ENCODE peak calls at places on chromosomes 3 and 15, in four cellular contexts. T, C, K and W are unnamed samples.

GRCh38 chr3:52227766-52228165 is 2.3 kb upstream of the TLR9 start:
- DNase-seq in T (no peak), K (no peak), C (no peak), W (no peak)

GRCh38 chr3:154003649-154004048 is 117.5 kb upstream of the ARHGEF26 start:
- DNase-seq in C (no peak), T (no peak), K (no peak), W (no peak)

GRCh38 chr15:68316061-68316804 is 38.7 kb downstream of the FEM1B start:
- DNase-seq in C (no peak), T (peak), K (no peak), W (peak)

GRCh38 chr3:133535971-133536634 is 37.4 kb upstream of the CDV3 start:
- DNase-seq in K (peak), T (no peak), C (no peak), W (no peak)

GRCh38 chr15:101100593-101101442 is 151.0 kb downstream of the CHSY1 start:
- DNase-seq in T (no peak), K (no peak), C (no peak), W (no peak)

GRCh38 chr3:179227349-179227748 is 23.6 kb downstream of the KCNMB3 start:
- DNase-seq in T (no peak), K (no peak), C (no peak), W (no peak)

GRCh38 chr3:11289864-11290263 is 17.7 kb downstream of the ATG7 start:
- DNase-seq in T (no peak), C (peak), K (no peak), W (no peak)

GRCh38 chr3:32434206-32434605 is 42.6 kb downstream of the CMTM7 start:
- DNase-seq in K (no peak), T (no peak), C (no peak), W (no peak)

GRCh38 chr3:104952587-104952986 is 414.1 kb upstream of the ALCAM start:
- DNase-seq in T (no peak), C (no peak), K (no peak), W (no peak)

GRCh38 chr3:42148982-42149432 is 57.9 kb downstream of the TRAK1 start:
- DNase-seq in K (no peak), T (peak), C (no peak), W (no peak)

GRCh38 chr15:83285979-83286553 is 1.6 kb upstream of the BNC1 start:
- DNase-seq in K (no peak), T (no peak), C (no peak), W (no peak)

GRCh38 chr3:94307588-94307987 is 244.7 kb downstream of the NSUN3 start:
- DNase-seq in T (no peak), C (no peak), K (no peak), W (no peak)

GRCh38 chr3:51796859-51797258 is 17.8 kb upstream of the IQCF6 start:
- DNase-seq in T (peak), C (peak), K (no peak), W (no peak)

GRCh38 chr3:197197334-197197733 is 101.1 kb downstream of the DLG1 start:
- DNase-seq in T (no peak), K (no peak), C (no peak), W (no peak)

GRCh38 chr15:96181873-96182301 is 148.6 kb upstream of the NR2F2 start:
- DNase-seq in C (no peak), K (no peak), T (no peak), W (no peak)

GRCh38 chr15:88917764-88918163 is 4.6 kb upstream of the MFGE8 start:
- DNase-seq in C (no peak), T (no peak), K (no peak), W (no peak)

GRCh38 chr3:46280105-46280797 is 38.0 kb downstream of the CCR3 start:
- DNase-seq in C (no peak), K (no peak), T (no peak), W (no peak)

GRCh38 chr3:79767194-79767952 is 425 bp downstream of the ROBO1 start:
- DNase-seq in K (no peak), C (no peak), T (peak), W (no peak)

GRCh38 chr15:85941186-85941855 is 138.3 kb upstream of the AGBL1 start:
- DNase-seq in K (no peak), T (no peak), C (no peak), W (no peak)

GRCh38 chr15:68517285-68517711 is 61.5 kb upstream of the CORO2B start:
- DNase-seq in C (no peak), K (no peak), T (no peak), W (peak)

GRCh38 chr3:143134446-143134845 is 14.9 kb downstream of the CHST2 start:
- DNase-seq in C (no peak), T (no peak), K (no peak), W (peak)

GRCh38 chr3:60399861-60400845 is 851.1 kb downstream of the FHIT start:
- DNase-seq in C (no peak), T (no peak), K (no peak), W (no peak)

GRCh38 chr15:70024521-70024920 is 73.2 kb downstream of the TLE3 start:
- DNase-seq in T (no peak), K (no peak), C (no peak), W (no peak)

GRCh38 chr3:171813897-171814460 is 3.7 kb upstream of the PLD1 start:
- DNase-seq in T (no peak), C (peak), K (no peak), W (no peak)

GRCh38 chr3:73552700-73553099 is 72.0 kb downstream of the PDZRN3 start:
- DNase-seq in C (no peak), T (no peak), K (no peak), W (no peak)

GRCh38 chr3:194081826-194082225 is 54.1 kb upstream of the HES1 start:
- DNase-seq in K (no peak), T (no peak), C (no peak), W (no peak)

GRCh38 chr3:137509354-137510045 is 254.6 kb upstream of the SOX14 start:
- DNase-seq in K (peak), T (no peak), C (no peak), W (no peak)

GRCh38 chr3:194871864-194872668 is 186.4 kb downstream of the FAM43A start:
- DNase-seq in C (no peak), T (no peak), K (no peak), W (no peak)

GRCh38 chr15:68830141-68830540 is 9.4 kb upstream of the ANP32A start:
- DNase-seq in C (no peak), K (no peak), T (no peak), W (no peak)

GRCh38 chr3:11195721-11196332 is 41.5 kb downstream of the HRH1 start:
- DNase-seq in K (no peak), T (no peak), C (no peak), W (no peak)

GRCh38 chr3:40690696-40691597 is 166.2 kb downstream of the ZNF621 start:
- DNase-seq in K (no peak), C (no peak), T (no peak), W (no peak)

GRCh38 chr3:117681619-117682018 is 972.0 kb downstream of the TUSC7 start:
- DNase-seq in T (no peak), C (no peak), K (no peak), W (no peak)

GRCh38 chr3:13504161-13504831 is 24.2 kb downstream of the HDAC11 start:
- DNase-seq in T (no peak), K (no peak), C (no peak), W (no peak)

GRCh38 chr3:136670166-136670565 is 82.0 kb downstream of the STAG1 start:
- DNase-seq in K (no peak), C (no peak), T (no peak), W (no peak)

GRCh38 chr3:154480033-154480432 is 50.0 kb upstream of the GPR149 start:
- DNase-seq in C (no peak), K (no peak), T (no peak), W (no peak)

GRCh38 chr15:31402511-31403056 is 75.9 kb downstream of the KLF13 start:
- DNase-seq in C (no peak), T (no peak), K (no peak), W (no peak)

GRCh38 chr15:52786436-52787122 is 3.6 kb downstream of the ONECUT1 start:
- DNase-seq in T (peak), K (peak), C (no peak), W (no peak)

GRCh38 chr3:171354706-171355582 is 105.3 kb downstream of the TNIK start:
- DNase-seq in K (no peak), C (no peak), T (no peak), W (no peak)

DNA sequence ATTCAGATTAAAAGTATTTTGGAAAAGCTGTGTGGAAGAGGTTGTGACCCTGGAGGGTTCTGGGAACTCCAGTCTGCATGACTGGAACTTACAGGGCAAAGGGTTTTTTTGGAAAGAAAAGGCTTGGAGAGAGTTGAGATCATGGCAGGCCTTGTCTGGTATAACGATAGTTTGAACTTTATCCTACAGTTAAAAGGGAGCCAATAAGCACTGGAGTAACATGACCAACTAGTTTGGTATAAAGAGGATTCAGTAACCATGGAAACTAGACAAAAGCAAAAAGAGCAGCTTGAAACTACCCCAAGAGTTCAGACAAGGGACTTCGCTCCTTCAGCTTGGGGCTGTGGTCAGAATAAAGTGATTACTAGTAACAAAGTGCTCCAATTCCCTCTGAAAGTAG is 151.2 kb upstream of the TMCO5A start:
- DNase-seq in T (no peak), K (no peak), C (no peak), W (no peak)
- H3K9ac ChIP-seq in T (no peak), K (no peak), C (no peak), W (no peak)

GRCh38 chr3:17057316-17057715 is 172.6 kb downstream of the PLCL2 start:
- DNase-seq in C (no peak), K (no peak), T (no peak), W (no peak)
- TF ChIP-seq ZNF274 in C (no peak), K (no peak), T (no peak), W (no peak)

DNA sequence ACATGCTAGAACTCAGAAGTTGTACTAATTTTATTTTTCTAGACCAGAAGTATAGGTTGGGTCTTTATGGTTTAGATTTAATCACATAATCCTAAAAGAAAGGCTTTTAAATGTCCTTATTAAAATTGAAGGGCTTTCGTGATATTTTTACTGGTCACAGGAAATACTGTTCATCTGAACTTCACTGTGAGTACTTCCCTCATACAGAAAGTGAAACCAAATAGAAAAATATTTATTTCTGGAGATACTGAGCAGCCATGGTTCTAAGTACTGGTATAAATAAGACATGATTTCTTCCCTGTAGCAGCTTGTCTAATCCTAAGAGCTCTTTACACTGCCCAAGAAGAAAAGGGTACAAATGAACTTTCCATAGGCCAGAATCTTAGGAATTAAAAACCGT is 2.0 kb downstream of the SNRK start:
- DNase-seq in T (no peak), C (no peak), K (no peak), W (no peak)
- TF ChIP-seq SUZ12 in T (no peak), C (no peak), K (no peak), W (no peak)

DNA sequence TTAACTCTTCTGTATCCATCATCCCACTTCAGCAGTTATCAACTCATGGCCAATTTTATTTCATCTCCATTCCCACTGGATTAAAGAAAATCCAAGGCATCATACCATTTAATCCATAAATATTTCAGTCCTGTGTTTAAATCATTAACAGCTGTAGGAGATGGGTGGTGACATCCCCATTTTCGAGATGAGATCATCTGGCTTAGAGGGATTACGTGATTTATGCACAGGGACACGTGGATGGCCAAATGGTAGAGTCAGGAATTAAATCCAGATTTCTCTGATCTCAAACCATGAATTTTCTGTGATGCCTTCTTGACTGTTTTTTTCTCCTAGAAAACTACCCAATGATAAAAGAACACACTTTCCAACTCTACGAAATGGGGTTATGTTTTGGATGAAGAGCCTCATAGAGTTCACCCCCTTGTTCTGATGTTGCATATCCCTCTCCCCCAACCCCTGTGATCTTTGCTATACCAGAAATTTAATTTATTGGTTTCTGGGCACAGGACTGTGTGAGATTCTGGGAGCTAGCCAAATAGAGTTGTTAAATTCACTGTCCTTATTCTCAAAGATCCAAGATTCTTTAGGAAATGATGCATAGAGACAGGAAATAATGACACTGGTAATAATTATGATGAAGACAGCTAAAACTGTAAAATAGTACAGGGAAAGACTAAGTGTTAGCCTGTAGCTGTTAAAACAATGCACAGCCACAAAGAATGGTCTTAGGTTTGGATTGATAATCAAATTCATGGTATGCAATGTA is 7.4 kb downstream of the ZNF589 start:
- DNase-seq in T (no peak), K (no peak), C (no peak), W (no peak)
- H3K9ac ChIP-seq in T (no peak), K (no peak), C (no peak), W (no peak)

GRCh38 chr15:42158941-42159340 is 2.5 kb upstream of the PLA2G4F start:
- DNase-seq in T (no peak), K (no peak), C (no peak), W (no peak)
- TF ChIP-seq ZNF274 in T (no peak), K (no peak), C (no peak), W (no peak)

DNA sequence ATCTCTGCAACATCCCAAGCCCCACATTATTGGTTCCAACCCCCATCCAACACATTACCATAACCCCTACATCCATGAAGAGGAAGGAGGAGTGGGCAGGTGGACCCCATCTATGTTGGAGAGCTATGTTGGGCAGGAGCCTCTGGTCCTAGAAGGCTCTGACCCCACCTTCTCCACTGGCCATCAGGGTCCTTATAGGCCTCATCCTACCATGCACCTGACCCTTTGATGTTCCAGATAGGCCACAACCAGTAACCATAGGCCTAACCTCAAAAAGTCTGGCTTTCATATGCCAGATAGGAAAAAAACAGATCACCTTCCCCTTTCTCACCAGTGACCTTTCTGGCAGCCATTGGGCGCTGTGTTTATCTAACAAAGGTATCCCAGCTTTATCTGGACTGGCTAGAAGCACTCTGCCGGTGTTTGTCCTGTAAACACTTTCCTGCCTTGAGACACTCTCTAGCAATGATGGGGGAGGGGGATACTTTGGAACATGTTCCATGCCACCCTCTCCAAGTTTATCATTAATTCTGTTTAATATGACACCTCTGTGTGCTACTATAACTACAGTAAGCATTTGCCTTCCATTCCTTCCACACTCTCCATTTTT is 377.3 kb downstream of the VPS13C start:
- DNase-seq in C (no peak), T (no peak), K (no peak), W (no peak)
- TF ChIP-seq SUZ12 in C (no peak), T (no peak), K (no peak), W (no peak)

DNA sequence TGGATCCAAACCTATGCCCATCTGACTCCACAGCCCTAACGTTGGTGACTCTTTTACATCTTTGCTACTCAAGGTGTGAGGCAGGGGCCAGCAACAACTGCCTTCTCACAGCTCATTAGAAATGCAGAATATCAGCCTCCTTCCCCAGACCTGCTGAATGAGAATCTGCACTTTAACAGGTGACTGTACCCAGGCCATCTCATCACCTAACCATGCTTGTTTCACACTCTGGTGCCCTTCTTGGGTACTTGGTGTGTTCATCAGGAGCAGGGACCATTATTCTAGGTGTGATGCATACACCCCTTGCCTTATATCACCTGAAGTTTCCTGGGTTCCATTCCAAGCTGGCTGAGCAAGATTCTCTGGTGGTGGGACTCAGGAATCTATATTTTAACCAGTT is 196.3 kb upstream of the LMCD1 start:
- DNase-seq in K (no peak), C (no peak), T (no peak), W (no peak)
- H3K9ac ChIP-seq in K (no peak), C (no peak), T (no peak), W (no peak)

GRCh38 chr15:99031681-99032080 is 24.1 kb upstream of the PGPEP1L start:
- DNase-seq in C (no peak), K (no peak), T (no peak), W (no peak)

GRCh38 chr15:99032935-99033334 is 25.3 kb upstream of the PGPEP1L start:
- DNase-seq in C (no peak), T (no peak), K (no peak), W (no peak)

GRCh38 chr15:99029358-99029871 is 21.8 kb upstream of the PGPEP1L start:
- DNase-seq in K (no peak), C (no peak), T (no peak), W (no peak)
- TF ChIP-seq ZNF274 in K (no peak), C (no peak), T (no peak), W (no peak)

GRCh38 chr3:14791343-14791945 is 27.3 kb upstream of the FGD5 start:
- DNase-seq in C (no peak), K (peak), T (peak), W (peak)
- TF ChIP-seq SUZ12 in C (no peak), K (no peak), T (no peak), W (no peak)

DNA sequence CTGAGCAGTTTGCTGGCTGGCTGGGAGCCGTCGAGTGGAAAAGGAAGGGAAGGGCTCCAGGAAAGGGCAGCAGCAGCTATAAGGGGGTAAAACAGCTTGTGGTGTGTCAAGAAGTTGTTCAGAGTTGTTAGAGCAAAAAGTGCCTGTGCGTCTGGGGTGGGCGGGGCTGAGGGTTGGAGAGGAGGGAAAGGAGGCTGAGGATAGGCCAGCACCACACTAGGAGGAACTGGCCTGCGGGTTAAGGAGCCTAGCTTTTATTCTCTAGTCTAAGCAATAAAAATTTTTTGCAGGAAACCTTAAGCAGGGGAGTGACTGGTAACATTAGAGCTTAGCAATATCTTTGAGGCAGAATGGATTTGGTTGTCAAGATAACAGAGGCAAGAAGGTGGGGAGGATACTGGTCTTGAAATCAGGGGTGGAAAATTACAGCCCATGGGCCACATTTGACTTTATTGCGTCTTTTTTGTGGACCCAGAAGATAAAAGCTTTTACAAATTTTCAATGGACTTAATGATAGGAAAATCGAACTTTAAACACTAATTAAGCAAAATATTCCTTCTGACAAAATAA is 134.5 kb upstream of the AADACL2 start:
- DNase-seq in T (no peak), K (no peak), C (no peak), W (no peak)
- H3K9ac ChIP-seq in T (no peak), K (no peak), C (no peak), W (no peak)